ENCODE peak calls at places on chromosome 13, in nine cellular contexts. P, Q, H, Y, X, D, Z, B and W are unnamed samples.

GRCh38 chr13:60143775-60144174 is 20.0 kb downstream of the DIAPH3 start:
- ATAC-seq in P (no peak), Q (no peak), H (no peak), Y (no peak), X (no peak), D (no peak), Z (no peak), B (no peak), W (no peak)

GRCh38 chr13:46051958-46052313 is 610 bp downstream of the ZC3H13 start:
- ATAC-seq in P (peak; percentile 18), Q (peak; percentile 5), H (peak; percentile 32), Y (peak; percentile 10), X (peak; percentile 18), D (no peak), Z (peak; percentile 27), B (peak; percentile 5), W (peak; percentile 6)

GRCh38 chr13:111577429-111577828 is 257.0 kb downstream of the TEX29 start:
- ATAC-seq in P (no peak), Q (no peak), H (no peak), Y (no peak), X (no peak), D (no peak), Z (no peak), B (no peak), W (no peak)

GRCh38 chr13:73945871-73946270 is 188.3 kb downstream of the KLF12 start:
- ATAC-seq in P (no peak), Q (no peak), H (no peak), Y (no peak), X (no peak), D (no peak), Z (peak; percentile 86), B (no peak), W (no peak)

GRCh38 chr13:44710576-44710975 is 134.4 kb upstream of the TSC22D1 start:
- ATAC-seq in P (peak; percentile 99), Q (no peak), H (no peak), Y (peak; percentile 100), X (peak; percentile 65), D (peak; percentile 95), Z (no peak), B (peak; percentile 99), W (peak; percentile 99)

GRCh38 chr13:49125964-49126363 is 94.2 kb upstream of the MLNR start:
- ATAC-seq in P (no peak), Q (no peak), H (peak; percentile 56), Y (no peak), X (no peak), D (no peak), Z (no peak), B (no peak), W (no peak)

GRCh38 chr13:74596691-74597090 is 462.5 kb upstream of the KLF12 start:
- ATAC-seq in P (no peak), Q (no peak), H (no peak), Y (no peak), X (no peak), D (no peak), Z (no peak), B (no peak), W (no peak)

GRCh38 chr13:35469781-35470380 is 6.6 kb downstream of the MAB21L1 start:
- ATAC-seq in P (no peak), Q (no peak), H (no peak), Y (no peak), X (no peak), D (no peak), Z (no peak), B (no peak), W (no peak)

GRCh38 chr13:41919031-41919740 is 41.7 kb downstream of the VWA8 start:
- ATAC-seq in P (no peak), Q (no peak), H (no peak), Y (no peak), X (peak; percentile 56), D (no peak), Z (peak; percentile 64), B (no peak), W (no peak)

GRCh38 chr13:65410791-65411190 is 1819.3 kb downstream of the PCDH9 start:
- ATAC-seq in P (no peak), Q (no peak), H (no peak), Y (no peak), X (no peak), D (no peak), Z (no peak), B (no peak), W (no peak)

GRCh38 chr13:94431987-94432386 is 47.5 kb downstream of the DCT start:
- ATAC-seq in P (peak; percentile 57), Q (no peak), H (no peak), Y (peak; percentile 46), X (no peak), D (peak; percentile 62), Z (no peak), B (peak; percentile 58), W (peak; percentile 31)

GRCh38 chr13:112990783-112991182 is 21.8 kb downstream of the MCF2L start:
- ATAC-seq in P (no peak), Q (no peak), H (no peak), Y (no peak), X (no peak), D (no peak), Z (peak; percentile 73), B (no peak), W (no peak)

GRCh38 chr13:31629085-31629785 is 110.1 kb upstream of the RXFP2 start:
- ATAC-seq in P (no peak), Q (no peak), H (no peak), Y (no peak), X (no peak), D (peak; percentile 72), Z (no peak), B (no peak), W (peak; percentile 52)

GRCh38 chr13:77981191-77981925 is 62.7 kb upstream of the EDNRB start:
- ATAC-seq in P (no peak), Q (no peak), H (no peak), Y (no peak), X (no peak), D (no peak), Z (peak; percentile 28), B (no peak), W (no peak)